ENCODE peak calls at places on chromosomes 12 and 14, in six cellular contexts. Q, C, S, A, D and N are unnamed samples.

GRCh38 chr12:116266631-116267349 is 10.7 kb downstream of the MED13L start:
- DNase-seq in Q (no peak), C (peak), S (no peak), A (no peak), D (no peak), N (no peak)

GRCh38 chr12:46983959-46984833 is 95.2 kb upstream of the PCED1B start:
- DNase-seq in Q (peak), C (peak), S (no peak), A (peak), D (peak), N (peak)

GRCh38 chr14:76651410-76652055 is 109.7 kb upstream of the VASH1 start:
- DNase-seq in Q (no peak), C (no peak), S (no peak), A (no peak), D (no peak), N (no peak)

GRCh38 chr14:64208261-64208660 is 85.9 kb downstream of the ESR2 start:
- DNase-seq in Q (no peak), C (no peak), S (no peak), A (no peak), D (no peak), N (no peak)

GRCh38 chr14:94485944-94486841 is 10.2 kb upstream of the SERPINA9 start:
- DNase-seq in Q (peak), C (peak), S (no peak), A (peak), D (peak), N (peak)

GRCh38 chr12:1993871-1994371 is 10.3 kb downstream of the DCP1B start:
- DNase-seq in Q (peak), C (peak), S (no peak), A (no peak), D (peak), N (no peak)

GRCh38 chr14:96001866-96002510 is 37.2 kb upstream of the C14orf132 start:
- DNase-seq in Q (no peak), C (peak), S (no peak), A (no peak), D (peak), N (no peak)

GRCh38 chr12:93943766-93944165 is 204.6 kb upstream of the PLXNC1 start:
- DNase-seq in Q (no peak), C (peak), S (no peak), A (no peak), D (no peak), N (no peak)

GRCh38 chr14:102396531-102396930 is 33.8 kb downstream of the TECPR2 start:
- DNase-seq in Q (no peak), C (no peak), S (no peak), A (no peak), D (no peak), N (no peak)

GRCh38 chr12:94458882-94459772 is 540 bp downstream of the CEP83 start:
- DNase-seq in Q (no peak), C (peak), S (no peak), A (no peak), D (peak), N (peak)

GRCh38 chr12:114508529-114509129 is 102.7 kb upstream of the TBX5 start:
- DNase-seq in Q (peak), C (peak), S (peak), A (peak), D (peak), N (peak)

GRCh38 chr12:41076114-41076513 is 112.0 kb upstream of the PDZRN4 start:
- DNase-seq in Q (no peak), C (no peak), S (no peak), A (no peak), D (no peak), N (no peak)

GRCh38 chr12:120048258-120048657 is 59.2 kb downstream of the BICDL1 start:
- DNase-seq in Q (no peak), C (no peak), S (no peak), A (no peak), D (no peak), N (no peak)

GRCh38 chr14:105527381-105528196 is 1.2 kb downstream of the TMEM121 start:
- DNase-seq in Q (no peak), C (no peak), S (no peak), A (no peak), D (no peak), N (no peak)

GRCh38 chr14:36028218-36028617 is 148.3 kb downstream of the PTCSC3 start:
- DNase-seq in Q (no peak), C (no peak), S (no peak), A (no peak), D (peak), N (no peak)

GRCh38 chr14:24307575-24308341 is at the start of gene CIDEB:
- DNase-seq in Q (peak), C (peak), S (peak), A (peak), D (peak), N (peak)

GRCh38 chr12:82517027-82517426 is 158.7 kb downstream of the METTL25 start:
- DNase-seq in Q (peak), C (peak), S (no peak), A (peak), D (peak), N (peak)

GRCh38 chr12:5900533-5901255 is 44.4 kb downstream of the ANO2 start:
- DNase-seq in Q (no peak), C (no peak), S (no peak), A (no peak), D (no peak), N (no peak)

GRCh38 chr14:73935666-73936065 is 14.2 kb downstream of the FAM161B start:
- DNase-seq in Q (no peak), C (peak), S (no peak), A (no peak), D (peak), N (no peak)
- TF ChIP-seq CTCF in Q (no peak), C (peak), S (no peak), A (peak), D (peak), N (no peak)

GRCh38 chr14:28612414-28612813 is 154.2 kb upstream of the FOXG1 start:
- DNase-seq in Q (no peak), C (no peak), S (no peak), A (no peak), D (no peak), N (no peak)

GRCh38 chr14:28609228-28609828 is 157.3 kb upstream of the FOXG1 start:
- DNase-seq in Q (peak), C (peak), S (no peak), A (peak), D (peak), N (no peak)

GRCh38 chr14:28608438-28608837 is 158.1 kb upstream of the FOXG1 start:
- DNase-seq in Q (no peak), C (no peak), S (no peak), A (no peak), D (no peak), N (no peak)

DNA sequence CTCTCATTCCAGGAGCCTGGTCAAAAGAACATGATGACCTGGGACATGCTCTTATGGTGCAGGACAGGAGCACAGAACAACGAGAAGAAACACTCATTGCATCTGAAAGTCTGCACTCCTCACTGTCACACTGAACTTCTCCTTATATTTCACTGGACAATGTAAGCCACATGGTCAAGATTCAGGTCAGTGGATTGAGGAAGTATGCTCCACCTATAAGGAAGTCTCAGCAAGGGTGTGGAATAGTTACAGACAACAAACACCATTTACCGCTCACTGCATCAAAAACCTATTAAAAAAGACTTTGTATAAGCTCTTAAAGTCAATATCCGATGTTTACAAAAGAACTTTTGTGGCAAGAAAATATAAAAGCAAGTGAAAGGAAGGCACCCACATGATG is 153.1 kb upstream of the FOXG1 start:
- DNase-seq in Q (no peak), C (no peak), S (no peak), A (no peak), D (no peak), N (no peak)
- TF ChIP-seq CTCF in Q (no peak), C (no peak), S (no peak), A (no peak), D (no peak), N (no peak)

GRCh38 chr12:61991663-61992062 is 268.5 kb upstream of the USP15 start:
- DNase-seq in Q (no peak), C (no peak), S (no peak), A (no peak), D (no peak), N (no peak)

GRCh38 chr12:61996717-61997116 is 263.5 kb upstream of the USP15 start:
- DNase-seq in Q (no peak), C (no peak), S (no peak), A (no peak), D (no peak), N (no peak)

DNA sequence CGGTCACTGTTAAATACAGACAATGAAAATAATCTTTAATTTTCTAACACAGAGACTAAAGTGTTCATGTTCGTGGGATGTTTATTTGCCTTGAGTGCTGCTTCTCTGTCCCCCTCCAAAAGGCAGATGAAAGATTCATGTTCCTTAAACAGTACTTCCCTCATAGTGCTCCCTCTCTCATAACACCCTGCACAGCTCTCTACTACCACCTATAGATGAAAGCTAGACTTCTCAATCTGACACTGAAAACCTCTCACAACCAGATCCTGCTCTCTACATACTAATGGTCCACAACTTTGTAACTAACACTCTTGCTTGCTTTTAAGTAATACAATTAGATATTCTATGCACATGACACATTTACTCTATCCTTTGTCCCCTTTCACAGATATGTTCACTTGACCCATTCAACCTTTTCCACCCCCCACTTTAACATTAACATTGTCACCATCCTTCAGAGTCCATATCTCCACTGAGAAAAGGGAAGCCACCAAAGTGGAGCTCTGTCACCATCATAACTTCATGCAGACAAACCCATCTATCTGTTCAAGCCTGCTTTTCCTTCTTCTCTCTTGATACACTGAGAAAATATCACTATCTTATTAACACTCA is 266.4 kb upstream of the USP15 start:
- DNase-seq in Q (peak), C (peak), S (no peak), A (peak), D (peak), N (peak)
- TF ChIP-seq CTCF in Q (peak), C (peak), S (peak), A (peak), D (peak), N (peak)

GRCh38 chr14:92380582-92380981 is 57.6 kb downstream of the SLC24A4 start:
- DNase-seq in Q (no peak), C (no peak), S (no peak), A (no peak), D (no peak), N (no peak)

GRCh38 chr14:92385561-92385960 is 62.6 kb downstream of the SLC24A4 start:
- DNase-seq in Q (no peak), C (no peak), S (no peak), A (no peak), D (no peak), N (no peak)

GRCh38 chr14:92380131-92380530 is 57.2 kb downstream of the SLC24A4 start:
- DNase-seq in Q (no peak), C (no peak), S (no peak), A (no peak), D (no peak), N (no peak)

GRCh38 chr14:92384461-92385133 is 61.6 kb downstream of the SLC24A4 start:
- DNase-seq in Q (no peak), C (no peak), S (no peak), A (no peak), D (no peak), N (no peak)

DNA sequence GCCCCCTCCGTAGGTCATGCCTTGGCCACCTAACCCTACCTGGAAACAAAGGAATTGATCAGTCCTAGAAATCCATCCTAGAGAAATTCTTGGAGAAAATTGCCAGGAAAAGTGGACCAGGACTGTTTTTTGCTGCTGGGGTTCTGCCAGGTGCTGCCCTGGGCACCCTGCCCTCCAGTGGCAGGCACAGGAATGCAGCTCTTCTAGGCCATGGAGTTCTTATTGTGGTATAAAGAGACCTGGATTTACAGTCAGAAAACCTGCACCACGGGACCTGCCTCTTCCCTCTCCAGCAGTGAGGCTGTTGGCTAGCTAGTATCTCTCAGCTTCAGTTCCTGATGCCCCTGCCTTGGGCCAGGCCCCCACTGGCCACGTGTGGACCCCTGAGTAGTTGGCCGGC is 59.7 kb downstream of the SLC24A4 start:
- DNase-seq in Q (no peak), C (no peak), S (no peak), A (peak), D (no peak), N (no peak)
- TF ChIP-seq CTCF in Q (peak), C (peak), S (no peak), A (peak), D (peak), N (no peak)

DNA sequence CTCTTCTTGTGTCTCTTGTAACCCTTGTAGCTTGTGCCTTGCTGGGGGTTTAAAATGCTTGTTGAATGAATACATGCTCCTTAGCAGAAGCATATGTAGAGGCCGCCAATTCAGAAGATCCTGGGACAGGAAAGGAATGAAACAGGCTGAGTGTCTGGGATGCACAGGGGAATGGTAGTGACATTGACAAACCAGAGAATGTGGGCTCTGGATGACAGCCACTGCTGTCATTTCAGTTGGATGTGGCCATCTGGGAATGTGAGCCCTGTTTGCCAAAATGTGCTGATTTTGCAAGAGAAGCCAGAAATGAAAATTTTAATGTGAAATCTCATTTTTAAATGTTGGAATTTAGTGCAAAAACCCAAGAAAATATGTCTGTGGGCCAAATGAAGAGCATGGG is 136.8 kb downstream of the DACT1 start:
- DNase-seq in Q (no peak), C (no peak), S (no peak), A (no peak), D (no peak), N (no peak)
- TF ChIP-seq CTCF in Q (no peak), C (no peak), S (no peak), A (no peak), D (no peak), N (no peak)